ENCODE peak calls at places on chromosomes 4 and X, in eight cellular contexts. Y is psoas muscle, P is RWPE2, F is fibroblast of mammary gland, A is activated B cell treated with CpG ODN at 0.5 μM for 24 hours, K is suprapubic skin, Z is thoracic aorta, O is brain microvascular endothelial cell. W is an unnamed sample.

GRCh38 chr4:117478702-117479101 is 393.3 kb upstream of the TRAM1L1 start:
- DNase-seq in Y (no peak), P (no peak), F (no peak), A (no peak), K (no peak), Z (no peak), O (no peak), W (no peak)

GRCh38 chr4:121308328-121308663 is 72.5 kb downstream of the QRFPR start:
- DNase-seq in Y (no peak), P (no peak), F (no peak), A (no peak), K (no peak), Z (no peak), O (no peak), W (no peak)

GRCh38 chr4:48963042-48963679 is 22.9 kb upstream of the CWH43 start:
- DNase-seq in Y (peak), P (no peak), F (peak), A (peak), K (peak), Z (peak), O (peak), W (peak)

GRCh38 chr4:1723131-1723801 is 1.9 kb downstream of the TACC3 start:
- DNase-seq in Y (no peak), P (peak), F (no peak), A (no peak), K (no peak), Z (no peak), O (no peak), W (no peak)

GRCh38 chr4:83213640-83214039 is 71.0 kb downstream of the COQ2 start:
- DNase-seq in Y (no peak), P (no peak), F (no peak), A (no peak), K (no peak), Z (no peak), O (no peak), W (no peak)

GRCh38 chrX:150507251-150507856 is 61.1 kb upstream of the MTM1 start:
- DNase-seq in Y (no peak), P (no peak), F (no peak), A (no peak), K (no peak), Z (no peak), O (no peak), W (no peak)

GRCh38 chrX:115968436-115969252 is 201.9 kb upstream of the AGTR2 start:
- DNase-seq in Y (peak), P (no peak), F (peak), A (no peak), K (no peak), Z (no peak), O (no peak), W (no peak)

GRCh38 chrX:19697416-19697815 is 182.1 kb upstream of the MAP3K15 start:
- DNase-seq in Y (no peak), P (no peak), F (peak), A (no peak), K (no peak), Z (no peak), O (no peak), W (no peak)

GRCh38 chrX:84320606-84321005 is 132.6 kb upstream of the RPS6KA6 start:
- DNase-seq in Y (no peak), P (no peak), F (no peak), A (no peak), K (no peak), Z (no peak), O (no peak), W (no peak)

GRCh38 chr4:73729534-73730165 is 10.7 kb upstream of the CXCL8 start:
- DNase-seq in Y (peak), P (no peak), F (peak), A (no peak), K (peak), Z (peak), O (peak), W (no peak)

GRCh38 chr4:150375025-150375424 is 206.9 kb upstream of the MAB21L2 start:
- DNase-seq in Y (no peak), P (no peak), F (no peak), A (no peak), K (no peak), Z (no peak), O (no peak), W (no peak)

GRCh38 chr4:21744046-21744445 is 204.5 kb downstream of the KCNIP4 start:
- DNase-seq in Y (no peak), P (no peak), F (no peak), A (no peak), K (no peak), Z (no peak), O (no peak), W (no peak)

GRCh38 chr4:137125011-137125410 is 407.3 kb downstream of the PCDH18 start:
- DNase-seq in Y (no peak), P (no peak), F (peak), A (no peak), K (no peak), Z (no peak), O (peak), W (no peak)

GRCh38 chr4:137129471-137130244 is 402.6 kb downstream of the PCDH18 start:
- DNase-seq in Y (no peak), P (no peak), F (peak), A (no peak), K (no peak), Z (no peak), O (no peak), W (no peak)

GRCh38 chr4:137122876-137123275 is 409.4 kb downstream of the PCDH18 start:
- DNase-seq in Y (no peak), P (no peak), F (no peak), A (no peak), K (no peak), Z (no peak), O (no peak), W (no peak)

GRCh38 chr4:137124278-137124932 is 407.9 kb downstream of the PCDH18 start:
- DNase-seq in Y (no peak), P (no peak), F (peak), A (no peak), K (no peak), Z (no peak), O (peak), W (no peak)
- TF ChIP-seq CTCF in Y (peak), P (peak), F (peak), A (no peak), K (peak), Z (peak), O (peak), W (no peak)

GRCh38 chr4:36719425-36719824 is 438.0 kb downstream of the DTHD1 start:
- DNase-seq in Y (no peak), P (no peak), F (no peak), A (no peak), K (no peak), Z (no peak), O (no peak), W (no peak)

GRCh38 chr4:36722986-36723385 is 441.6 kb downstream of the DTHD1 start:
- DNase-seq in Y (no peak), P (no peak), F (no peak), A (no peak), K (no peak), Z (no peak), O (no peak), W (no peak)
- TF ChIP-seq CTCF in Y (no peak), P (no peak), F (no peak), A (no peak), K (no peak), Z (no peak), O (no peak), W (no peak)

DNA sequence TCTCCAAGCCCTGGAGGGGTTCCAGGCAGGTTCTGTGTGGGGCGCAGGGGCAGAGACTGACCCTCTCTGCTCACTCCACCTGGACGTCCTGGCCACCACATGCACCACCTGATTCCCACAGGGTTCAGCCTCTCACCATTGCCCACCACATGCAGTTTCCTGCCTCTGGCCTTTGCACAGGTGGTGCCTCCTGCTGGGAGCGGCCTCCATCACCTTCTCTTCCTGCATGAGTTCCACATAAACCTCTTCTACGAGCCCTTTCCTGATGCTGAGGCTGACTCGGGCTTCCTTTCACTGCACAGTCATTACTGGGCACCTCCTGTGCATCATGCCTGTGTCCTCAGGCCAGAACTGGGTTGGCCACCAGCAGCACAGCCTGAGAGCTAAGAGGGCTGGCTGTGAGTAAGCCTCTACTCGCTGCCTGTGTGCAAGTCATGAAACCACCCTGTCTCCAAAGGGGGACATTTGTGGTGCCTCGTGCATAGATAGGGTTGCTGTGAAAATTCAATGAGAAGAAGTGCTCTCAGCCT is 19.9 kb downstream of the MAN2B2 start:
- DNase-seq in Y (no peak), P (no peak), F (peak), A (no peak), K (no peak), Z (no peak), O (no peak), W (no peak)
- TF ChIP-seq CTCF in Y (no peak), P (no peak), F (no peak), A (no peak), K (no peak), Z (no peak), O (no peak), W (no peak)

DNA sequence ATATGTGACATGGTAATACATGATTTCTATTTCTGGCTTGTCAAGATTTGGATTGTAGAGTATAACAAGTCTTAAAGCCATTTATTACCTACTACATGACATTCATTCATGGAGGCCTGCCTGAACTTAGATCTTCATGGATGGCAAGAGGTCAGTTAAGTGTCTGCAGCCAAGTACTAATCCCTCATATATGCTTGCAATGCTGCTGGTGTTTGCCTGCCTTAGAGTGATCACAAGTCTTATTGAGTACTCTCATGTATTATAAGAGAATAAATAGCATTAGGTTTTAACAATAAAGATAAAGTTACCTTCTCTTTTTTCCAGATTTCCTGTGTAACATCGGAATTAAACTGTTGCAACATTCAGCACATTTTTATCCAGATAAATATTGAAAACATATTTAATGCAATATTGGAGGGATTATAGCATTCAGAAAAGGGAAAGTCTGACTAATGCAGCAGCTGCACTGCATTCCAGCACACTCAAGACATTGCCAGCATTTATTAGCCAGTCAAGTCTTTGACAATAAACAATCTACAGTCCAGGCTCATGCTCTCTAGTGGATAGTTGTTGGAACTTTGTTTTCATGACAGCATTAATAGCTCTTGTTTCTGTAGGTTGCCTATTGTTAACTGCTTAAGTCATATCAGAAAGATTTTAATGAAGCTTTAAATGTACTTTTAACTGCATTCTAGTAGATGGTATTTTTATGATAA is 737.1 kb downstream of the FAT4 start:
- DNase-seq in Y (no peak), P (no peak), F (peak), A (no peak), K (no peak), Z (no peak), O (peak), W (no peak)
- TF ChIP-seq CTCF in Y (no peak), P (peak), F (peak), A (no peak), K (no peak), Z (no peak), O (peak), W (no peak)